ENCODE peak calls at places on chromosomes 7 and 10, in nine cellular contexts. One of them, this sample, is unnamed.

GRCh38 chr10:103595933-103596726 is 102.6 kb downstream of the NEURL1 start:
- DNase-seq in GM23338: no peak
- DNase-seq in suprapubic skin: no peak
- DNase-seq in transverse colon: no peak
- DNase-seq in HL-60: no peak
- DNase-seq in HCT116: no peak
- DNase-seq in stomach: no peak
- DNase-seq in sigmoid colon: no peak
- DNase-seq in esophagus muscularis mucosa: no peak
- DNase-seq in this sample: no peak

GRCh38 chr10:68348265-68348741 is 15.6 kb upstream of the PBLD start:
- DNase-seq in GM23338: peak
- DNase-seq in suprapubic skin: no peak
- DNase-seq in transverse colon: peak
- DNase-seq in HL-60: peak
- DNase-seq in HCT116: peak
- DNase-seq in stomach: peak
- DNase-seq in sigmoid colon: no peak
- DNase-seq in esophagus muscularis mucosa: no peak
- DNase-seq in this sample: no peak

GRCh38 chr7:101696-102376 is 90.5 kb upstream of the FAM20C start:
- DNase-seq in GM23338: no peak
- DNase-seq in suprapubic skin: no peak
- DNase-seq in transverse colon: no peak
- DNase-seq in HL-60: no peak
- DNase-seq in HCT116: no peak
- DNase-seq in stomach: peak
- DNase-seq in sigmoid colon: no peak
- DNase-seq in esophagus muscularis mucosa: peak
- DNase-seq in this sample: peak

GRCh38 chr7:46853451-46853850 is 728.5 kb downstream of the TNS3 start:
- DNase-seq in GM23338: no peak
- DNase-seq in suprapubic skin: no peak
- DNase-seq in transverse colon: no peak
- DNase-seq in HL-60: no peak
- DNase-seq in HCT116: no peak
- DNase-seq in stomach: no peak
- DNase-seq in sigmoid colon: no peak
- DNase-seq in esophagus muscularis mucosa: no peak
- DNase-seq in this sample: no peak

GRCh38 chr10:14884082-14884481 is 5.4 kb downstream of the SUV39H2 start:
- DNase-seq in GM23338: no peak
- DNase-seq in suprapubic skin: no peak
- DNase-seq in transverse colon: no peak
- DNase-seq in HL-60: no peak
- DNase-seq in HCT116: no peak
- DNase-seq in stomach: no peak
- DNase-seq in sigmoid colon: no peak
- DNase-seq in esophagus muscularis mucosa: no peak
- DNase-seq in this sample: no peak

GRCh38 chr7:106613861-106614560 is 46.9 kb downstream of the CCDC71L start:
- DNase-seq in GM23338: no peak
- DNase-seq in suprapubic skin: no peak
- DNase-seq in transverse colon: no peak
- DNase-seq in HL-60: no peak
- DNase-seq in HCT116: no peak
- DNase-seq in stomach: no peak
- DNase-seq in sigmoid colon: no peak
- DNase-seq in esophagus muscularis mucosa: no peak
- DNase-seq in this sample: no peak

GRCh38 chr7:99837649-99838361 is 10.0 kb downstream of the CYP3A43 start:
- DNase-seq in GM23338: no peak
- DNase-seq in suprapubic skin: no peak
- DNase-seq in transverse colon: no peak
- DNase-seq in HL-60: no peak
- DNase-seq in HCT116: no peak
- DNase-seq in stomach: no peak
- DNase-seq in sigmoid colon: no peak
- DNase-seq in esophagus muscularis mucosa: no peak
- DNase-seq in this sample: no peak

GRCh38 chr7:127654404-127655392 is 2.7 kb downstream of the SND1 start:
- DNase-seq in GM23338: no peak
- DNase-seq in suprapubic skin: no peak
- DNase-seq in transverse colon: no peak
- DNase-seq in HL-60: peak
- DNase-seq in HCT116: no peak
- DNase-seq in stomach: no peak
- DNase-seq in sigmoid colon: no peak
- DNase-seq in esophagus muscularis mucosa: no peak
- DNase-seq in this sample: no peak

GRCh38 chr10:43867667-43868361 is 219.1 kb upstream of the ZNF32 start:
- DNase-seq in GM23338: no peak
- DNase-seq in suprapubic skin: no peak
- DNase-seq in transverse colon: no peak
- DNase-seq in HL-60: no peak
- DNase-seq in HCT116: no peak
- DNase-seq in stomach: no peak
- DNase-seq in sigmoid colon: no peak
- DNase-seq in esophagus muscularis mucosa: no peak
- DNase-seq in this sample: no peak

GRCh38 chr10:89644967-89645741 is at the start of gene PANK1:
- DNase-seq in GM23338: peak
- DNase-seq in suprapubic skin: peak
- DNase-seq in transverse colon: peak
- DNase-seq in HL-60: peak
- DNase-seq in HCT116: peak
- DNase-seq in stomach: peak
- DNase-seq in sigmoid colon: peak
- DNase-seq in esophagus muscularis mucosa: no peak
- DNase-seq in this sample: peak

GRCh38 chr7:156001496-156002260 is 189.4 kb upstream of the SHH start:
- DNase-seq in GM23338: no peak
- DNase-seq in suprapubic skin: no peak
- DNase-seq in transverse colon: no peak
- DNase-seq in HL-60: no peak
- DNase-seq in HCT116: no peak
- DNase-seq in stomach: no peak
- DNase-seq in sigmoid colon: no peak
- DNase-seq in esophagus muscularis mucosa: no peak
- DNase-seq in this sample: no peak

GRCh38 chr7:138099813-138100212 is 23.6 kb downstream of the AKR1D1 start:
- DNase-seq in GM23338: no peak
- DNase-seq in suprapubic skin: no peak
- DNase-seq in transverse colon: no peak
- DNase-seq in HL-60: no peak
- DNase-seq in HCT116: no peak
- DNase-seq in stomach: no peak
- DNase-seq in sigmoid colon: no peak
- DNase-seq in esophagus muscularis mucosa: no peak
- DNase-seq in this sample: no peak

GRCh38 chr7:138095972-138096935 is 20.0 kb downstream of the AKR1D1 start:
- DNase-seq in GM23338: no peak
- DNase-seq in suprapubic skin: no peak
- DNase-seq in transverse colon: peak
- DNase-seq in HL-60: no peak
- DNase-seq in HCT116: no peak
- DNase-seq in stomach: no peak
- DNase-seq in sigmoid colon: no peak
- DNase-seq in esophagus muscularis mucosa: no peak
- DNase-seq in this sample: no peak

GRCh38 chr7:138092486-138093028 is 16.3 kb downstream of the AKR1D1 start:
- DNase-seq in GM23338: no peak
- DNase-seq in suprapubic skin: no peak
- DNase-seq in transverse colon: no peak
- DNase-seq in HL-60: no peak
- DNase-seq in HCT116: no peak
- DNase-seq in stomach: no peak
- DNase-seq in sigmoid colon: no peak
- DNase-seq in esophagus muscularis mucosa: no peak
- DNase-seq in this sample: no peak

GRCh38 chr7:138097064-138097741 is 20.9 kb downstream of the AKR1D1 start:
- DNase-seq in GM23338: peak
- DNase-seq in suprapubic skin: no peak
- DNase-seq in transverse colon: peak
- DNase-seq in HL-60: peak
- DNase-seq in HCT116: peak
- DNase-seq in stomach: peak
- DNase-seq in sigmoid colon: no peak
- DNase-seq in esophagus muscularis mucosa: no peak
- DNase-seq in this sample: no peak
- TF ChIP-seq CTCF in GM23338: peak
- TF ChIP-seq CTCF in suprapubic skin: no peak
- TF ChIP-seq CTCF in transverse colon: no peak
- TF ChIP-seq CTCF in HL-60: peak
- TF ChIP-seq CTCF in HCT116: peak
- TF ChIP-seq CTCF in stomach: peak
- TF ChIP-seq CTCF in sigmoid colon: no peak
- TF ChIP-seq CTCF in esophagus muscularis mucosa: peak
- TF ChIP-seq CTCF in this sample: no peak

DNA sequence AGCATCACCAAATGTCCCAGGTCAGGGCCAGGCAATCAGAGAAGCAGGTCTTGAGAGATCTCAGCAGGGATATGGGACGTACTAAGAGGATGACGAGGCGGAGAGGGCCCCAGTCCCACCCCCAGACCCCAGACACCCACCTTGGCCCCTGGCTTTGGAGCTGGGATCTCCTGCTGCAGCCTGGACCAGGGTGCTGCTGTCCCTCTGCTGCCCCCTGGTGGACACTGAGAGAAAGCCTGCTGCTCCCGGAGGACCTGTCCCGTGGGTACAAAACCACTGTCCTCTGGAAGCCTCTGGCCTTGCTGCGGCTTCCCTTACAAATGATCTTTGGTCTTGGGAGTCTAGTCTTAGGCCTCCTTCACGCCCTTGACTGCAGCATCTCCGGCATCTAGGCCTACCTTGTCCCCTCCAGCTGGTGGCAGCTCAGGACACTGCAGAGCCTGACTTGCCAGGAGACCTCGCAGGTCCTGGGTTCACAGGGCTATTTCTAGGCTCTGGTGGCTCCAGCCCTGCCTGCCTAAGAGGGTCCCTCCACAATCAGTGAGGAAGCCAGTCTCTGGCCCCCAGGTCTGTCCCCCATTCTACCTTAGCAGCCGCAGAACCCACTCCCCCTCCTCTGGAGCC is 97.1 kb downstream of the RGS10 start:
- DNase-seq in GM23338: peak
- DNase-seq in suprapubic skin: peak
- DNase-seq in transverse colon: peak
- DNase-seq in HL-60: peak
- DNase-seq in HCT116: peak
- DNase-seq in stomach: peak
- DNase-seq in sigmoid colon: peak
- DNase-seq in esophagus muscularis mucosa: peak
- DNase-seq in this sample: peak
- TF ChIP-seq POLR2AphosphoS5 in GM23338: no peak
- TF ChIP-seq POLR2AphosphoS5 in suprapubic skin: no peak
- TF ChIP-seq POLR2AphosphoS5 in transverse colon: no peak
- TF ChIP-seq POLR2AphosphoS5 in HL-60: no peak
- TF ChIP-seq POLR2AphosphoS5 in HCT116: no peak
- TF ChIP-seq POLR2AphosphoS5 in stomach: no peak
- TF ChIP-seq POLR2AphosphoS5 in sigmoid colon: no peak
- TF ChIP-seq POLR2AphosphoS5 in esophagus muscularis mucosa: no peak
- TF ChIP-seq POLR2AphosphoS5 in this sample: peak

DNA sequence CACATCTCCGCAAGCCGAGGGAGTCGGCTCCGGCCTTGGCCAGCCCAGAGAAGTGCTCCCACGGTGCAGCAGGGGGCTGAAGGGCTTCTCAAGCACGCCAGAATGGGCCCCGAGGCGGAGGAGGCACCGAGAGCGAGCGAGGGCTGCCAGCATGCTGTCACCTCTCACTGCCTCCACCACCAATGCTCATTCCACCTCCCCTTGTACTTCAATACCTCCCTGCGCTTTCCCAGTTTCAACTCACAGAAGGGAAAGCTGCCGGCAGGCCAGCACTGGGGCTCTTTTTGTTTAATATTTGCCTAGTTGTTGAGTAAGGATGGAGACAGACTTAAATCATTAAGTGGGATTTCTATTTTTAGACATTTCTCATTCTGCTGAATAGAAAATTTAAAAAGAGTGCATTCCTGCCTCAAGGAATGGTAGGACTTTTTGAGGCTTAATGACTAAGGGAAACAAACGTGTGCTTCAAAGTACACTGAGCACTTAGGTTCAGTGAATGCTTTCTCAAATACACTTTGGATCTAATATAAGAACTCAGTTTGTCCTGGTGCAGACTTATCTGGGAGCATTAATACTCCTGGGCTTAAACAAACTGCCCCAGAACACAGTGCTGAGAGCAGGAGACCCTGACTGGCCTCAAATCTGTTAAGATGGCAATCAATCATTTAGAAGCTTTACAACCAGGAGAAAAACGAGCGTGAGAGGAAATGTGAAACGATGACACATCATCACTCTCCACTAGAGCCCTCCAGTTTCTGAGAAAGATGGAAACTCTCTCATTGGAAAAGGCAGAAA is 131.2 kb downstream of the RALA start:
- DNase-seq in GM23338: peak
- DNase-seq in suprapubic skin: no peak
- DNase-seq in transverse colon: no peak
- DNase-seq in HL-60: no peak
- DNase-seq in HCT116: no peak
- DNase-seq in stomach: no peak
- DNase-seq in sigmoid colon: no peak
- DNase-seq in esophagus muscularis mucosa: no peak
- DNase-seq in this sample: no peak
- TF ChIP-seq CTCF in GM23338: no peak
- TF ChIP-seq CTCF in suprapubic skin: no peak
- TF ChIP-seq CTCF in transverse colon: no peak
- TF ChIP-seq CTCF in HL-60: no peak
- TF ChIP-seq CTCF in HCT116: no peak
- TF ChIP-seq CTCF in stomach: no peak
- TF ChIP-seq CTCF in sigmoid colon: no peak
- TF ChIP-seq CTCF in esophagus muscularis mucosa: no peak
- TF ChIP-seq CTCF in this sample: no peak

GRCh38 chr10:123021517-123021916 is 12.7 kb downstream of the ACADSB start:
- DNase-seq in GM23338: no peak
- DNase-seq in suprapubic skin: no peak
- DNase-seq in transverse colon: no peak
- DNase-seq in HL-60: no peak
- DNase-seq in HCT116: peak
- DNase-seq in stomach: no peak
- DNase-seq in sigmoid colon: no peak
- DNase-seq in esophagus muscularis mucosa: no peak
- DNase-seq in this sample: no peak
- TF ChIP-seq POLR2AphosphoS5 in GM23338: no peak
- TF ChIP-seq POLR2AphosphoS5 in suprapubic skin: no peak
- TF ChIP-seq POLR2AphosphoS5 in transverse colon: no peak
- TF ChIP-seq POLR2AphosphoS5 in HL-60: no peak
- TF ChIP-seq POLR2AphosphoS5 in HCT116: no peak
- TF ChIP-seq POLR2AphosphoS5 in stomach: no peak
- TF ChIP-seq POLR2AphosphoS5 in sigmoid colon: no peak
- TF ChIP-seq POLR2AphosphoS5 in esophagus muscularis mucosa: no peak
- TF ChIP-seq POLR2AphosphoS5 in this sample: no peak

GRCh38 chr7:50588937-50589336 is 23.7 kb upstream of the DDC start:
- DNase-seq in GM23338: peak
- DNase-seq in suprapubic skin: no peak
- DNase-seq in transverse colon: no peak
- DNase-seq in HL-60: peak
- DNase-seq in HCT116: no peak
- DNase-seq in stomach: no peak
- DNase-seq in sigmoid colon: no peak
- DNase-seq in esophagus muscularis mucosa: no peak
- DNase-seq in this sample: no peak
- TF ChIP-seq CTCF in GM23338: peak
- TF ChIP-seq CTCF in suprapubic skin: no peak
- TF ChIP-seq CTCF in transverse colon: no peak
- TF ChIP-seq CTCF in HL-60: peak
- TF ChIP-seq CTCF in HCT116: peak
- TF ChIP-seq CTCF in stomach: no peak
- TF ChIP-seq CTCF in sigmoid colon: no peak
- TF ChIP-seq CTCF in esophagus muscularis mucosa: peak
- TF ChIP-seq CTCF in this sample: no peak